ENCODE peak calls at places on chromosomes 2 and 18, in nine cellular contexts. One of them, this sample, is unnamed.

GRCh38 chr2:126770466-126770865 is 114.5 kb downstream of the GYPC start:
- DNase-seq in HuH-7: no peak
- DNase-seq in GM10248: no peak
- DNase-seq in iPS-NIHi11: no peak
- DNase-seq in stimulated activated CD4-positive, alpha-beta T cell treated with anti-CD3 and anti-CD28 coated beads, Interleukin-2, amount 100 ng/mL, for 48 hours: no peak
- DNase-seq in NCI-H69: no peak
- DNase-seq in fibroblast of the aortic adventitia: no peak
- DNase-seq in NB4: no peak
- DNase-seq in hippocampal formation: no peak
- DNase-seq in this sample: no peak

GRCh38 chr2:205462681-205463345 is 219.5 kb upstream of the NRP2 start:
- DNase-seq in HuH-7: no peak
- DNase-seq in GM10248: no peak
- DNase-seq in iPS-NIHi11: no peak
- DNase-seq in stimulated activated CD4-positive, alpha-beta T cell treated with anti-CD3 and anti-CD28 coated beads, Interleukin-2, amount 100 ng/mL, for 48 hours: no peak
- DNase-seq in NCI-H69: no peak
- DNase-seq in fibroblast of the aortic adventitia: no peak
- DNase-seq in NB4: no peak
- DNase-seq in hippocampal formation: no peak
- DNase-seq in this sample: no peak

GRCh38 chr18:68735498-68736343 is 20.8 kb upstream of the TMX3 start:
- DNase-seq in HuH-7: peak
- DNase-seq in GM10248: peak
- DNase-seq in iPS-NIHi11: peak
- DNase-seq in stimulated activated CD4-positive, alpha-beta T cell treated with anti-CD3 and anti-CD28 coated beads, Interleukin-2, amount 100 ng/mL, for 48 hours: no peak
- DNase-seq in NCI-H69: peak
- DNase-seq in fibroblast of the aortic adventitia: peak
- DNase-seq in NB4: peak
- DNase-seq in hippocampal formation: no peak
- DNase-seq in this sample: no peak

GRCh38 chr2:63789318-63790051 is 52.2 kb upstream of the UGP2 start:
- DNase-seq in HuH-7: no peak
- DNase-seq in GM10248: no peak
- DNase-seq in iPS-NIHi11: no peak
- DNase-seq in stimulated activated CD4-positive, alpha-beta T cell treated with anti-CD3 and anti-CD28 coated beads, Interleukin-2, amount 100 ng/mL, for 48 hours: no peak
- DNase-seq in NCI-H69: no peak
- DNase-seq in fibroblast of the aortic adventitia: peak
- DNase-seq in NB4: no peak
- DNase-seq in hippocampal formation: no peak
- DNase-seq in this sample: no peak

GRCh38 chr2:47031909-47032668 is 116.5 kb upstream of the MCFD2 start:
- DNase-seq in HuH-7: no peak
- DNase-seq in GM10248: no peak
- DNase-seq in iPS-NIHi11: no peak
- DNase-seq in stimulated activated CD4-positive, alpha-beta T cell treated with anti-CD3 and anti-CD28 coated beads, Interleukin-2, amount 100 ng/mL, for 48 hours: no peak
- DNase-seq in NCI-H69: no peak
- DNase-seq in fibroblast of the aortic adventitia: no peak
- DNase-seq in NB4: no peak
- DNase-seq in hippocampal formation: no peak
- DNase-seq in this sample: no peak

GRCh38 chr2:176679306-176679705 is 410.1 kb downstream of the MTX2 start:
- DNase-seq in HuH-7: no peak
- DNase-seq in GM10248: no peak
- DNase-seq in iPS-NIHi11: no peak
- DNase-seq in stimulated activated CD4-positive, alpha-beta T cell treated with anti-CD3 and anti-CD28 coated beads, Interleukin-2, amount 100 ng/mL, for 48 hours: no peak
- DNase-seq in NCI-H69: no peak
- DNase-seq in fibroblast of the aortic adventitia: no peak
- DNase-seq in NB4: no peak
- DNase-seq in hippocampal formation: no peak
- DNase-seq in this sample: no peak

GRCh38 chr2:168920504-168921157 is 19.5 kb downstream of the G6PC2 start:
- DNase-seq in HuH-7: peak
- DNase-seq in GM10248: peak
- DNase-seq in iPS-NIHi11: peak
- DNase-seq in stimulated activated CD4-positive, alpha-beta T cell treated with anti-CD3 and anti-CD28 coated beads, Interleukin-2, amount 100 ng/mL, for 48 hours: no peak
- DNase-seq in NCI-H69: peak
- DNase-seq in fibroblast of the aortic adventitia: peak
- DNase-seq in NB4: peak
- DNase-seq in hippocampal formation: no peak
- DNase-seq in this sample: no peak

GRCh38 chr18:59870623-59871130 is 29.1 kb upstream of the PMAIP1 start:
- DNase-seq in HuH-7: no peak
- DNase-seq in GM10248: no peak
- DNase-seq in iPS-NIHi11: no peak
- DNase-seq in stimulated activated CD4-positive, alpha-beta T cell treated with anti-CD3 and anti-CD28 coated beads, Interleukin-2, amount 100 ng/mL, for 48 hours: no peak
- DNase-seq in NCI-H69: no peak
- DNase-seq in fibroblast of the aortic adventitia: peak
- DNase-seq in NB4: no peak
- DNase-seq in hippocampal formation: no peak
- DNase-seq in this sample: no peak

GRCh38 chr18:23377669-23378469 is 75.2 kb upstream of the RIOK3 start:
- DNase-seq in HuH-7: no peak
- DNase-seq in GM10248: peak
- DNase-seq in iPS-NIHi11: no peak
- DNase-seq in stimulated activated CD4-positive, alpha-beta T cell treated with anti-CD3 and anti-CD28 coated beads, Interleukin-2, amount 100 ng/mL, for 48 hours: no peak
- DNase-seq in NCI-H69: peak
- DNase-seq in fibroblast of the aortic adventitia: peak
- DNase-seq in NB4: peak
- DNase-seq in hippocampal formation: no peak
- DNase-seq in this sample: no peak

GRCh38 chr2:95332036-95332435 is 34.9 kb downstream of the KCNIP3 start:
- DNase-seq in HuH-7: no peak
- DNase-seq in GM10248: no peak
- DNase-seq in iPS-NIHi11: no peak
- DNase-seq in stimulated activated CD4-positive, alpha-beta T cell treated with anti-CD3 and anti-CD28 coated beads, Interleukin-2, amount 100 ng/mL, for 48 hours: no peak
- DNase-seq in NCI-H69: no peak
- DNase-seq in fibroblast of the aortic adventitia: no peak
- DNase-seq in NB4: no peak
- DNase-seq in hippocampal formation: no peak
- DNase-seq in this sample: no peak

GRCh38 chr2:69464575-69464974 is 27.3 kb upstream of the NFU1 start:
- DNase-seq in HuH-7: no peak
- DNase-seq in GM10248: no peak
- DNase-seq in iPS-NIHi11: no peak
- DNase-seq in stimulated activated CD4-positive, alpha-beta T cell treated with anti-CD3 and anti-CD28 coated beads, Interleukin-2, amount 100 ng/mL, for 48 hours: no peak
- DNase-seq in NCI-H69: no peak
- DNase-seq in fibroblast of the aortic adventitia: peak
- DNase-seq in NB4: no peak
- DNase-seq in hippocampal formation: no peak
- DNase-seq in this sample: no peak